ENCODE peak calls at places on chromosome 7, in seven cellular contexts. One of them, this sample, is unnamed.

GRCh38 chr7:104093127-104093526 is 103.7 kb upstream of the RELN start:
- DNase-seq in stimulated activated CD4-positive, alpha-beta T cell treated with anti-CD3 and anti-CD28 coated beads, Interleukin-4, amount 100 ng/mL, for 24 hours: no peak
- DNase-seq in T-helper 2 cell: no peak
- DNase-seq in dermis microvascular lymphatic vessel endothelial cell: no peak
- DNase-seq in NCI-H2029 treated with DMSO at 0.1 percent for 48 hours: no peak
- DNase-seq in neural progenitor cell: no peak
- DNase-seq in NCI-H1092 treated with DMSO at 0.1 percent for 48 hours: no peak
- DNase-seq in this sample: no peak

GRCh38 chr7:57203161-57203791 is 71.0 kb upstream of the ZNF479 start:
- DNase-seq in stimulated activated CD4-positive, alpha-beta T cell treated with anti-CD3 and anti-CD28 coated beads, Interleukin-4, amount 100 ng/mL, for 24 hours: no peak
- DNase-seq in T-helper 2 cell: no peak
- DNase-seq in dermis microvascular lymphatic vessel endothelial cell: no peak
- DNase-seq in NCI-H2029 treated with DMSO at 0.1 percent for 48 hours: no peak
- DNase-seq in neural progenitor cell: no peak
- DNase-seq in NCI-H1092 treated with DMSO at 0.1 percent for 48 hours: no peak
- DNase-seq in this sample: no peak

GRCh38 chr7:130071701-130072622 is 1.6 kb downstream of the KLHDC10 start:
- DNase-seq in stimulated activated CD4-positive, alpha-beta T cell treated with anti-CD3 and anti-CD28 coated beads, Interleukin-4, amount 100 ng/mL, for 24 hours: peak
- DNase-seq in T-helper 2 cell: peak
- DNase-seq in dermis microvascular lymphatic vessel endothelial cell: peak
- DNase-seq in NCI-H2029 treated with DMSO at 0.1 percent for 48 hours: peak
- DNase-seq in neural progenitor cell: peak
- DNase-seq in NCI-H1092 treated with DMSO at 0.1 percent for 48 hours: peak
- DNase-seq in this sample: peak

GRCh38 chr7:22665816-22666375 is 61.1 kb upstream of the IL6 start:
- DNase-seq in stimulated activated CD4-positive, alpha-beta T cell treated with anti-CD3 and anti-CD28 coated beads, Interleukin-4, amount 100 ng/mL, for 24 hours: peak
- DNase-seq in T-helper 2 cell: no peak
- DNase-seq in dermis microvascular lymphatic vessel endothelial cell: no peak
- DNase-seq in NCI-H2029 treated with DMSO at 0.1 percent for 48 hours: no peak
- DNase-seq in neural progenitor cell: no peak
- DNase-seq in NCI-H1092 treated with DMSO at 0.1 percent for 48 hours: no peak
- DNase-seq in this sample: no peak

GRCh38 chr7:149824301-149824741 is 13.9 kb upstream of the ZNF862 start:
- DNase-seq in stimulated activated CD4-positive, alpha-beta T cell treated with anti-CD3 and anti-CD28 coated beads, Interleukin-4, amount 100 ng/mL, for 24 hours: no peak
- DNase-seq in T-helper 2 cell: no peak
- DNase-seq in dermis microvascular lymphatic vessel endothelial cell: no peak
- DNase-seq in NCI-H2029 treated with DMSO at 0.1 percent for 48 hours: no peak
- DNase-seq in neural progenitor cell: no peak
- DNase-seq in NCI-H1092 treated with DMSO at 0.1 percent for 48 hours: no peak
- DNase-seq in this sample: no peak

GRCh38 chr7:6284461-6285360 is 12.3 kb upstream of the CYTH3 start:
- DNase-seq in stimulated activated CD4-positive, alpha-beta T cell treated with anti-CD3 and anti-CD28 coated beads, Interleukin-4, amount 100 ng/mL, for 24 hours: no peak
- DNase-seq in T-helper 2 cell: no peak
- DNase-seq in dermis microvascular lymphatic vessel endothelial cell: peak
- DNase-seq in NCI-H2029 treated with DMSO at 0.1 percent for 48 hours: no peak
- DNase-seq in neural progenitor cell: no peak
- DNase-seq in NCI-H1092 treated with DMSO at 0.1 percent for 48 hours: no peak
- DNase-seq in this sample: no peak

GRCh38 chr7:101172854-101173751 is 7.0 kb downstream of the NAT16 start:
- DNase-seq in stimulated activated CD4-positive, alpha-beta T cell treated with anti-CD3 and anti-CD28 coated beads, Interleukin-4, amount 100 ng/mL, for 24 hours: no peak
- DNase-seq in T-helper 2 cell: no peak
- DNase-seq in dermis microvascular lymphatic vessel endothelial cell: peak
- DNase-seq in NCI-H2029 treated with DMSO at 0.1 percent for 48 hours: peak
- DNase-seq in neural progenitor cell: no peak
- DNase-seq in NCI-H1092 treated with DMSO at 0.1 percent for 48 hours: peak
- DNase-seq in this sample: peak

GRCh38 chr7:157465597-157466348 is 129.0 kb downstream of the DNAJB6 start:
- DNase-seq in stimulated activated CD4-positive, alpha-beta T cell treated with anti-CD3 and anti-CD28 coated beads, Interleukin-4, amount 100 ng/mL, for 24 hours: no peak
- DNase-seq in T-helper 2 cell: no peak
- DNase-seq in dermis microvascular lymphatic vessel endothelial cell: no peak
- DNase-seq in NCI-H2029 treated with DMSO at 0.1 percent for 48 hours: no peak
- DNase-seq in neural progenitor cell: no peak
- DNase-seq in NCI-H1092 treated with DMSO at 0.1 percent for 48 hours: no peak
- DNase-seq in this sample: no peak

GRCh38 chr7:151736403-151736909 is 140.5 kb downstream of the PRKAG2 start:
- DNase-seq in stimulated activated CD4-positive, alpha-beta T cell treated with anti-CD3 and anti-CD28 coated beads, Interleukin-4, amount 100 ng/mL, for 24 hours: no peak
- DNase-seq in T-helper 2 cell: no peak
- DNase-seq in dermis microvascular lymphatic vessel endothelial cell: peak
- DNase-seq in NCI-H2029 treated with DMSO at 0.1 percent for 48 hours: peak
- DNase-seq in neural progenitor cell: peak
- DNase-seq in NCI-H1092 treated with DMSO at 0.1 percent for 48 hours: peak
- DNase-seq in this sample: peak

GRCh38 chr7:79176859-79177477 is 276.5 kb downstream of the MAGI2 start:
- DNase-seq in stimulated activated CD4-positive, alpha-beta T cell treated with anti-CD3 and anti-CD28 coated beads, Interleukin-4, amount 100 ng/mL, for 24 hours: no peak
- DNase-seq in T-helper 2 cell: no peak
- DNase-seq in dermis microvascular lymphatic vessel endothelial cell: peak
- DNase-seq in NCI-H2029 treated with DMSO at 0.1 percent for 48 hours: peak
- DNase-seq in neural progenitor cell: peak
- DNase-seq in NCI-H1092 treated with DMSO at 0.1 percent for 48 hours: peak
- DNase-seq in this sample: peak

GRCh38 chr7:38658916-38659315 is 27.7 kb upstream of the AMPH start:
- DNase-seq in stimulated activated CD4-positive, alpha-beta T cell treated with anti-CD3 and anti-CD28 coated beads, Interleukin-4, amount 100 ng/mL, for 24 hours: no peak
- DNase-seq in T-helper 2 cell: no peak
- DNase-seq in dermis microvascular lymphatic vessel endothelial cell: no peak
- DNase-seq in NCI-H2029 treated with DMSO at 0.1 percent for 48 hours: no peak
- DNase-seq in neural progenitor cell: no peak
- DNase-seq in NCI-H1092 treated with DMSO at 0.1 percent for 48 hours: no peak
- DNase-seq in this sample: no peak

GRCh38 chr7:150955519-150956394 is 22.4 kb downstream of the KCNH2 start:
- DNase-seq in stimulated activated CD4-positive, alpha-beta T cell treated with anti-CD3 and anti-CD28 coated beads, Interleukin-4, amount 100 ng/mL, for 24 hours: no peak
- DNase-seq in T-helper 2 cell: no peak
- DNase-seq in dermis microvascular lymphatic vessel endothelial cell: no peak
- DNase-seq in NCI-H2029 treated with DMSO at 0.1 percent for 48 hours: no peak
- DNase-seq in neural progenitor cell: peak
- DNase-seq in NCI-H1092 treated with DMSO at 0.1 percent for 48 hours: peak
- DNase-seq in this sample: peak

GRCh38 chr7:120028636-120029035 is 244.3 kb upstream of the KCND2 start:
- DNase-seq in stimulated activated CD4-positive, alpha-beta T cell treated with anti-CD3 and anti-CD28 coated beads, Interleukin-4, amount 100 ng/mL, for 24 hours: no peak
- DNase-seq in T-helper 2 cell: no peak
- DNase-seq in dermis microvascular lymphatic vessel endothelial cell: no peak
- DNase-seq in NCI-H2029 treated with DMSO at 0.1 percent for 48 hours: no peak
- DNase-seq in neural progenitor cell: no peak
- DNase-seq in NCI-H1092 treated with DMSO at 0.1 percent for 48 hours: no peak
- DNase-seq in this sample: no peak

GRCh38 chr7:19957664-19958063 is 184.2 kb upstream of the TMEM196 start:
- DNase-seq in stimulated activated CD4-positive, alpha-beta T cell treated with anti-CD3 and anti-CD28 coated beads, Interleukin-4, amount 100 ng/mL, for 24 hours: no peak
- DNase-seq in T-helper 2 cell: no peak
- DNase-seq in dermis microvascular lymphatic vessel endothelial cell: no peak
- DNase-seq in NCI-H2029 treated with DMSO at 0.1 percent for 48 hours: no peak
- DNase-seq in neural progenitor cell: no peak
- DNase-seq in NCI-H1092 treated with DMSO at 0.1 percent for 48 hours: no peak
- DNase-seq in this sample: no peak

GRCh38 chr7:129421717-129422250 is 12.4 kb upstream of the STRIP2 start:
- DNase-seq in stimulated activated CD4-positive, alpha-beta T cell treated with anti-CD3 and anti-CD28 coated beads, Interleukin-4, amount 100 ng/mL, for 24 hours: no peak
- DNase-seq in T-helper 2 cell: no peak
- DNase-seq in dermis microvascular lymphatic vessel endothelial cell: no peak
- DNase-seq in NCI-H2029 treated with DMSO at 0.1 percent for 48 hours: no peak
- DNase-seq in neural progenitor cell: no peak
- DNase-seq in NCI-H1092 treated with DMSO at 0.1 percent for 48 hours: no peak
- DNase-seq in this sample: no peak

GRCh38 chr7:10181996-10182395 is 791.7 kb upstream of the PHF14 start:
- DNase-seq in stimulated activated CD4-positive, alpha-beta T cell treated with anti-CD3 and anti-CD28 coated beads, Interleukin-4, amount 100 ng/mL, for 24 hours: no peak
- DNase-seq in T-helper 2 cell: no peak
- DNase-seq in dermis microvascular lymphatic vessel endothelial cell: no peak
- DNase-seq in NCI-H2029 treated with DMSO at 0.1 percent for 48 hours: no peak
- DNase-seq in neural progenitor cell: no peak
- DNase-seq in NCI-H1092 treated with DMSO at 0.1 percent for 48 hours: peak
- DNase-seq in this sample: no peak

GRCh38 chr7:568031-568680 is 48.5 kb upstream of the PDGFA start:
- DNase-seq in stimulated activated CD4-positive, alpha-beta T cell treated with anti-CD3 and anti-CD28 coated beads, Interleukin-4, amount 100 ng/mL, for 24 hours: no peak
- DNase-seq in T-helper 2 cell: no peak
- DNase-seq in dermis microvascular lymphatic vessel endothelial cell: no peak
- DNase-seq in NCI-H2029 treated with DMSO at 0.1 percent for 48 hours: no peak
- DNase-seq in neural progenitor cell: no peak
- DNase-seq in NCI-H1092 treated with DMSO at 0.1 percent for 48 hours: no peak
- DNase-seq in this sample: no peak

GRCh38 chr7:134188311-134188710 is 61.2 kb downstream of the LRGUK start:
- DNase-seq in stimulated activated CD4-positive, alpha-beta T cell treated with anti-CD3 and anti-CD28 coated beads, Interleukin-4, amount 100 ng/mL, for 24 hours: no peak
- DNase-seq in T-helper 2 cell: no peak
- DNase-seq in dermis microvascular lymphatic vessel endothelial cell: no peak
- DNase-seq in NCI-H2029 treated with DMSO at 0.1 percent for 48 hours: no peak
- DNase-seq in neural progenitor cell: no peak
- DNase-seq in NCI-H1092 treated with DMSO at 0.1 percent for 48 hours: no peak
- DNase-seq in this sample: no peak

GRCh38 chr7:148935451-148935850 is 51.4 kb upstream of the EZH2 start:
- DNase-seq in stimulated activated CD4-positive, alpha-beta T cell treated with anti-CD3 and anti-CD28 coated beads, Interleukin-4, amount 100 ng/mL, for 24 hours: no peak
- DNase-seq in T-helper 2 cell: no peak
- DNase-seq in dermis microvascular lymphatic vessel endothelial cell: no peak
- DNase-seq in NCI-H2029 treated with DMSO at 0.1 percent for 48 hours: no peak
- DNase-seq in neural progenitor cell: no peak
- DNase-seq in NCI-H1092 treated with DMSO at 0.1 percent for 48 hours: no peak
- DNase-seq in this sample: no peak

GRCh38 chr7:133703547-133703946 is 423.6 kb upstream of the LRGUK start:
- DNase-seq in stimulated activated CD4-positive, alpha-beta T cell treated with anti-CD3 and anti-CD28 coated beads, Interleukin-4, amount 100 ng/mL, for 24 hours: no peak
- DNase-seq in T-helper 2 cell: no peak
- DNase-seq in dermis microvascular lymphatic vessel endothelial cell: peak
- DNase-seq in NCI-H2029 treated with DMSO at 0.1 percent for 48 hours: no peak
- DNase-seq in neural progenitor cell: no peak
- DNase-seq in NCI-H1092 treated with DMSO at 0.1 percent for 48 hours: no peak
- DNase-seq in this sample: no peak

GRCh38 chr7:37007731-37008130 is 283.4 kb upstream of the AOAH start:
- DNase-seq in stimulated activated CD4-positive, alpha-beta T cell treated with anti-CD3 and anti-CD28 coated beads, Interleukin-4, amount 100 ng/mL, for 24 hours: no peak
- DNase-seq in T-helper 2 cell: no peak
- DNase-seq in dermis microvascular lymphatic vessel endothelial cell: no peak
- DNase-seq in NCI-H2029 treated with DMSO at 0.1 percent for 48 hours: no peak
- DNase-seq in neural progenitor cell: peak
- DNase-seq in NCI-H1092 treated with DMSO at 0.1 percent for 48 hours: no peak
- DNase-seq in this sample: no peak

GRCh38 chr7:22821702-22822485 is 755 bp downstream of the TOMM7 start:
- DNase-seq in stimulated activated CD4-positive, alpha-beta T cell treated with anti-CD3 and anti-CD28 coated beads, Interleukin-4, amount 100 ng/mL, for 24 hours: no peak
- DNase-seq in T-helper 2 cell: no peak
- DNase-seq in dermis microvascular lymphatic vessel endothelial cell: peak
- DNase-seq in NCI-H2029 treated with DMSO at 0.1 percent for 48 hours: no peak
- DNase-seq in neural progenitor cell: peak
- DNase-seq in NCI-H1092 treated with DMSO at 0.1 percent for 48 hours: no peak
- DNase-seq in this sample: no peak

GRCh38 chr7:121024568-121025055 is 36.1 kb downstream of the CPED1 start:
- DNase-seq in stimulated activated CD4-positive, alpha-beta T cell treated with anti-CD3 and anti-CD28 coated beads, Interleukin-4, amount 100 ng/mL, for 24 hours: no peak
- DNase-seq in T-helper 2 cell: no peak
- DNase-seq in dermis microvascular lymphatic vessel endothelial cell: no peak
- DNase-seq in NCI-H2029 treated with DMSO at 0.1 percent for 48 hours: no peak
- DNase-seq in neural progenitor cell: no peak
- DNase-seq in NCI-H1092 treated with DMSO at 0.1 percent for 48 hours: no peak
- DNase-seq in this sample: no peak

GRCh38 chr7:116180302-116180701 is 30.0 kb upstream of the TES start:
- DNase-seq in stimulated activated CD4-positive, alpha-beta T cell treated with anti-CD3 and anti-CD28 coated beads, Interleukin-4, amount 100 ng/mL, for 24 hours: peak
- DNase-seq in T-helper 2 cell: no peak
- DNase-seq in dermis microvascular lymphatic vessel endothelial cell: peak
- DNase-seq in NCI-H2029 treated with DMSO at 0.1 percent for 48 hours: no peak
- DNase-seq in neural progenitor cell: peak
- DNase-seq in NCI-H1092 treated with DMSO at 0.1 percent for 48 hours: peak
- DNase-seq in this sample: peak

GRCh38 chr7:20624666-20625385 is 9.4 kb downstream of the ABCB5 start:
- DNase-seq in stimulated activated CD4-positive, alpha-beta T cell treated with anti-CD3 and anti-CD28 coated beads, Interleukin-4, amount 100 ng/mL, for 24 hours: no peak
- DNase-seq in T-helper 2 cell: no peak
- DNase-seq in dermis microvascular lymphatic vessel endothelial cell: no peak
- DNase-seq in NCI-H2029 treated with DMSO at 0.1 percent for 48 hours: no peak
- DNase-seq in neural progenitor cell: no peak
- DNase-seq in NCI-H1092 treated with DMSO at 0.1 percent for 48 hours: no peak
- DNase-seq in this sample: no peak

GRCh38 chr7:130473289-130473688 is 18.6 kb upstream of the MEST start:
- DNase-seq in stimulated activated CD4-positive, alpha-beta T cell treated with anti-CD3 and anti-CD28 coated beads, Interleukin-4, amount 100 ng/mL, for 24 hours: no peak
- DNase-seq in T-helper 2 cell: no peak
- DNase-seq in dermis microvascular lymphatic vessel endothelial cell: no peak
- DNase-seq in NCI-H2029 treated with DMSO at 0.1 percent for 48 hours: no peak
- DNase-seq in neural progenitor cell: no peak
- DNase-seq in NCI-H1092 treated with DMSO at 0.1 percent for 48 hours: no peak
- DNase-seq in this sample: no peak

GRCh38 chr7:92768501-92769360 is 67.6 kb downstream of the CDK6 start:
- DNase-seq in stimulated activated CD4-positive, alpha-beta T cell treated with anti-CD3 and anti-CD28 coated beads, Interleukin-4, amount 100 ng/mL, for 24 hours: peak
- DNase-seq in T-helper 2 cell: no peak
- DNase-seq in dermis microvascular lymphatic vessel endothelial cell: peak
- DNase-seq in NCI-H2029 treated with DMSO at 0.1 percent for 48 hours: no peak
- DNase-seq in neural progenitor cell: no peak
- DNase-seq in NCI-H1092 treated with DMSO at 0.1 percent for 48 hours: peak
- DNase-seq in this sample: peak

GRCh38 chr7:151063212-151063561 is 3.8 kb downstream of the SLC4A2 start:
- DNase-seq in stimulated activated CD4-positive, alpha-beta T cell treated with anti-CD3 and anti-CD28 coated beads, Interleukin-4, amount 100 ng/mL, for 24 hours: no peak
- DNase-seq in T-helper 2 cell: no peak
- DNase-seq in dermis microvascular lymphatic vessel endothelial cell: no peak
- DNase-seq in NCI-H2029 treated with DMSO at 0.1 percent for 48 hours: no peak
- DNase-seq in neural progenitor cell: no peak
- DNase-seq in NCI-H1092 treated with DMSO at 0.1 percent for 48 hours: no peak
- DNase-seq in this sample: no peak

GRCh38 chr7:142696456-142697179 is 52.7 kb upstream of the PRSS1 start:
- DNase-seq in stimulated activated CD4-positive, alpha-beta T cell treated with anti-CD3 and anti-CD28 coated beads, Interleukin-4, amount 100 ng/mL, for 24 hours: no peak
- DNase-seq in T-helper 2 cell: no peak
- DNase-seq in dermis microvascular lymphatic vessel endothelial cell: no peak
- DNase-seq in NCI-H2029 treated with DMSO at 0.1 percent for 48 hours: no peak
- DNase-seq in neural progenitor cell: no peak
- DNase-seq in NCI-H1092 treated with DMSO at 0.1 percent for 48 hours: no peak
- DNase-seq in this sample: no peak

GRCh38 chr7:44486001-44486400 is 4.5 kb downstream of the NUDCD3 start:
- DNase-seq in stimulated activated CD4-positive, alpha-beta T cell treated with anti-CD3 and anti-CD28 coated beads, Interleukin-4, amount 100 ng/mL, for 24 hours: no peak
- DNase-seq in T-helper 2 cell: no peak
- DNase-seq in dermis microvascular lymphatic vessel endothelial cell: no peak
- DNase-seq in NCI-H2029 treated with DMSO at 0.1 percent for 48 hours: no peak
- DNase-seq in neural progenitor cell: no peak
- DNase-seq in NCI-H1092 treated with DMSO at 0.1 percent for 48 hours: no peak
- DNase-seq in this sample: no peak

GRCh38 chr7:227940-228339 is 35.6 kb downstream of the FAM20C start:
- DNase-seq in stimulated activated CD4-positive, alpha-beta T cell treated with anti-CD3 and anti-CD28 coated beads, Interleukin-4, amount 100 ng/mL, for 24 hours: no peak
- DNase-seq in T-helper 2 cell: no peak
- DNase-seq in dermis microvascular lymphatic vessel endothelial cell: no peak
- DNase-seq in NCI-H2029 treated with DMSO at 0.1 percent for 48 hours: no peak
- DNase-seq in neural progenitor cell: no peak
- DNase-seq in NCI-H1092 treated with DMSO at 0.1 percent for 48 hours: no peak
- DNase-seq in this sample: no peak

GRCh38 chr7:27300401-27300800 is 57.8 kb downstream of the EVX1 start:
- DNase-seq in stimulated activated CD4-positive, alpha-beta T cell treated with anti-CD3 and anti-CD28 coated beads, Interleukin-4, amount 100 ng/mL, for 24 hours: no peak
- DNase-seq in T-helper 2 cell: no peak
- DNase-seq in dermis microvascular lymphatic vessel endothelial cell: no peak
- DNase-seq in NCI-H2029 treated with DMSO at 0.1 percent for 48 hours: no peak
- DNase-seq in neural progenitor cell: no peak
- DNase-seq in NCI-H1092 treated with DMSO at 0.1 percent for 48 hours: no peak
- DNase-seq in this sample: no peak

GRCh38 chr7:50274361-50274760 is 30.2 kb upstream of the IKZF1 start:
- DNase-seq in stimulated activated CD4-positive, alpha-beta T cell treated with anti-CD3 and anti-CD28 coated beads, Interleukin-4, amount 100 ng/mL, for 24 hours: no peak
- DNase-seq in T-helper 2 cell: no peak
- DNase-seq in dermis microvascular lymphatic vessel endothelial cell: no peak
- DNase-seq in NCI-H2029 treated with DMSO at 0.1 percent for 48 hours: no peak
- DNase-seq in neural progenitor cell: no peak
- DNase-seq in NCI-H1092 treated with DMSO at 0.1 percent for 48 hours: no peak
- DNase-seq in this sample: no peak

GRCh38 chr7:85176197-85176596 is 10.7 kb downstream of the SEMA3D start:
- DNase-seq in stimulated activated CD4-positive, alpha-beta T cell treated with anti-CD3 and anti-CD28 coated beads, Interleukin-4, amount 100 ng/mL, for 24 hours: no peak
- DNase-seq in T-helper 2 cell: no peak
- DNase-seq in dermis microvascular lymphatic vessel endothelial cell: peak
- DNase-seq in NCI-H2029 treated with DMSO at 0.1 percent for 48 hours: no peak
- DNase-seq in neural progenitor cell: no peak
- DNase-seq in NCI-H1092 treated with DMSO at 0.1 percent for 48 hours: no peak
- DNase-seq in this sample: no peak

GRCh38 chr7:154916381-154917213 is 86.3 kb downstream of the PAXIP1 start:
- DNase-seq in stimulated activated CD4-positive, alpha-beta T cell treated with anti-CD3 and anti-CD28 coated beads, Interleukin-4, amount 100 ng/mL, for 24 hours: no peak
- DNase-seq in T-helper 2 cell: no peak
- DNase-seq in dermis microvascular lymphatic vessel endothelial cell: no peak
- DNase-seq in NCI-H2029 treated with DMSO at 0.1 percent for 48 hours: no peak
- DNase-seq in neural progenitor cell: no peak
- DNase-seq in NCI-H1092 treated with DMSO at 0.1 percent for 48 hours: no peak
- DNase-seq in this sample: no peak

GRCh38 chr7:81780914-81781693 is 11.3 kb upstream of the HGF start:
- DNase-seq in stimulated activated CD4-positive, alpha-beta T cell treated with anti-CD3 and anti-CD28 coated beads, Interleukin-4, amount 100 ng/mL, for 24 hours: no peak
- DNase-seq in T-helper 2 cell: no peak
- DNase-seq in dermis microvascular lymphatic vessel endothelial cell: no peak
- DNase-seq in NCI-H2029 treated with DMSO at 0.1 percent for 48 hours: no peak
- DNase-seq in neural progenitor cell: no peak
- DNase-seq in NCI-H1092 treated with DMSO at 0.1 percent for 48 hours: no peak
- DNase-seq in this sample: no peak

GRCh38 chr7:134866581-134866980 is 87.1 kb downstream of the CALD1 start:
- DNase-seq in stimulated activated CD4-positive, alpha-beta T cell treated with anti-CD3 and anti-CD28 coated beads, Interleukin-4, amount 100 ng/mL, for 24 hours: no peak
- DNase-seq in T-helper 2 cell: no peak
- DNase-seq in dermis microvascular lymphatic vessel endothelial cell: peak
- DNase-seq in NCI-H2029 treated with DMSO at 0.1 percent for 48 hours: no peak
- DNase-seq in neural progenitor cell: peak
- DNase-seq in NCI-H1092 treated with DMSO at 0.1 percent for 48 hours: no peak
- DNase-seq in this sample: no peak

GRCh38 chr7:149304006-149304405 is 42.0 kb downstream of the ZNF783 start:
- DNase-seq in stimulated activated CD4-positive, alpha-beta T cell treated with anti-CD3 and anti-CD28 coated beads, Interleukin-4, amount 100 ng/mL, for 24 hours: no peak
- DNase-seq in T-helper 2 cell: no peak
- DNase-seq in dermis microvascular lymphatic vessel endothelial cell: no peak
- DNase-seq in NCI-H2029 treated with DMSO at 0.1 percent for 48 hours: no peak
- DNase-seq in neural progenitor cell: no peak
- DNase-seq in NCI-H1092 treated with DMSO at 0.1 percent for 48 hours: no peak
- DNase-seq in this sample: no peak